ENCODE peak calls at places on chromosomes 16 and 17, in eight cellular contexts. D is psoas muscle; F is PC-3; U is Caco-2; A is mesenchymal stem cell; V is CD8-positive, alpha-beta memory T cell; B is endothelial cell of umbilical vein; W is AG10803. C is an unnamed sample.

GRCh38 chr17:32621612-32622312 is 135.0 kb downstream of the CDK5R1 start:
- DNase-seq in U (no peak), V (no peak), D (no peak), A (peak; percentile 57), W (peak; percentile 0), F (no peak), B (peak; percentile 58), C (no peak)

GRCh38 chr17:29722411-29723198 is 99.9 kb upstream of the CORO6 start:
- DNase-seq in B (peak; percentile 84), V (peak; percentile 5), F (no peak), D (no peak), W (peak; percentile 92), A (peak; percentile 88), U (no peak), C (peak; percentile 78)

GRCh38 chr17:75808905-75809621 is 24.5 kb downstream of the UNK start:
- DNase-seq in U (no peak), B (no peak), W (peak; percentile 66), D (peak; percentile 70), A (peak; percentile 78), V (no peak), F (no peak), C (peak; percentile 15)

GRCh38 chr17:43449470-43450202 is 34.1 kb upstream of the DHX8 start:
- DNase-seq in B (no peak), V (no peak), D (no peak), A (no peak), U (peak; percentile 48), W (peak; percentile 57), F (no peak), C (peak; percentile 67)

GRCh38 chr17:38893612-38894011 is 23.8 kb downstream of the LASP1 start:
- DNase-seq in W (no peak), A (peak; percentile 54), D (no peak), V (no peak), B (peak; percentile 24), U (no peak), F (no peak), C (no peak)

GRCh38 chr17:53391197-53391596 is 431.5 kb upstream of the KIF2B start:
- DNase-seq in F (no peak), U (no peak), A (no peak), D (no peak), V (no peak), W (no peak), B (no peak), C (no peak)

GRCh38 chr17:34306466-34306865 is 12.8 kb upstream of the CCL8 start:
- DNase-seq in F (peak; percentile 10), U (no peak), B (peak; percentile 75), A (peak; percentile 24), D (no peak), V (no peak), W (peak; percentile 75), C (peak; percentile 37)

GRCh38 chr16:14608604-14609003 is 21.5 kb downstream of the PARN start:
- DNase-seq in B (no peak), D (no peak), W (no peak), F (no peak), A (no peak), U (no peak), V (no peak), C (no peak)

GRCh38 chr16:2474877-2475412 is at the start of gene TBC1D24:
- DNase-seq in A (peak; percentile 78), V (peak; percentile 73), D (peak; percentile 95), B (peak; percentile 82), F (peak; percentile 83), U (peak; percentile 83), W (peak; percentile 73), C (no peak)

GRCh38 chr16:31200821-31201510 is 1.6 kb downstream of the PYCARD start:
- DNase-seq in W (no peak), D (no peak), B (no peak), U (no peak), A (peak; percentile 41), F (peak; percentile 50), V (no peak), C (no peak)

GRCh38 chr16:54936979-54937672 is 6.5 kb downstream of the IRX5 start:
- DNase-seq in V (no peak), W (peak; percentile 85), B (peak; percentile 24), D (peak; percentile 81), A (peak; percentile 25), F (no peak), U (no peak), C (no peak)

GRCh38 chr16:24974859-24975258 is 40.3 kb downstream of the ARHGAP17 start:
- DNase-seq in B (no peak), D (no peak), U (no peak), F (no peak), V (no peak), A (no peak), W (no peak), C (no peak)

GRCh38 chr16:24971718-24972117 is 43.5 kb downstream of the ARHGAP17 start:
- DNase-seq in U (no peak), A (no peak), D (no peak), F (no peak), B (no peak), V (no peak), W (no peak), C (no peak)

GRCh38 chr16:24970708-24971107 is 44.5 kb downstream of the ARHGAP17 start:
- DNase-seq in V (no peak), B (no peak), W (no peak), U (no peak), F (no peak), D (no peak), A (no peak), C (no peak)

GRCh38 chr16:24973771-24974461 is 41.3 kb downstream of the ARHGAP17 start:
- DNase-seq in F (no peak), W (no peak), D (no peak), V (no peak), A (no peak), B (no peak), U (no peak), C (no peak)

DNA sequence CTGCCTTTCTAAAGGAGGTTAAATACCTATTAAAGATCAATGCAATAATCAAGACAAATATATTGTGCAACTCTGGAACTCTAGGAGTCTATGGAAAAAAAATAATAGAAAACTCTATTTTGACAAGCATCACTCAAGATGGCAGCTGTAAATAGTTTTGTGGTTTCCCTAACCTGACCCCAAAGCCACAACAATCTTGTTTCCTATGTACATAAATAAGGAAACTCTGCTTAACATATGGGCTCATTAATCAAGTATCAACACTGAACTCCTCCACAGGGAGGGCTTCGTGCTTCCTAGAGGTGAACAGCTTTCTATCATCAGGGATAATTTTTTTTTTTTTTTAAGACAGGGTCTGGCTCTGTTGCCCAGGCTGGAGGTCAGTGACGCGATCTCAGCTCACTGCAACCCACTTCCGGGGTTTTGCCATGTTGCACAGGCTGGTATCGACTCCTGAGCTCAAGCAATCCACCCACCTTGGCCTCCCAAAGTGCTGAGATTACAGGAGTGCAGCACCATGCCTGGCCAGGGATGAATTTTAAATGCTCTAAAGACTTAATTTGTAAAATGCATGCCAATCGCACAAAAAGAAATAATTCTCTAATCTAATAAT is 42.5 kb downstream of the ARHGAP17 start:
- DNase-seq in D (no peak), A (no peak), V (no peak), F (no peak), B (no peak), U (no peak), W (no peak), C (no peak)
- H3K4me3 ChIP-seq in D (no peak overlapping the region), A (no peak overlapping the region), V (no peak overlapping the region), F (no peak overlapping the region), B (no peak overlapping the region), U (no peak overlapping the region), W (no peak overlapping the region), C (no peak overlapping the region)

DNA sequence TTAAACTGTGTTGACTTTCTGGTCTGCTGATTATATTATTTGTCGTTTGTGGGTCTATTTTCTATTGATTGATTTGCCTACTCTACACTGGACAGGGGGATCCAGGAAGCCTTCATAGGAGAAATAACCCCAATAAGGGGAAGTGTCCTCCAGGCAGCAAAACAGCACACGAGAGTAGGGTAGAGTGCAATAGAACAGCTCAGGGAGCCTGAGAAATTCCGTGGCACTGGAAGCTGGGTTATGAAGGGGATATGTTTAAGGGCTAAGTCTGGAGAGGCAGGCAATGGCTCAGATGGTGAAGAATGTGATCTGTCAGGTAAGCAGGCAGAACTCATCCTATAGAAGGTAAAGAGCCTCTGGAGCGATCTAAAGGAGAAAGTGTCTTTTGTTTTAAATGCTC is 20.9 kb downstream of the GP2 start:
- DNase-seq in D (no peak), B (no peak), U (no peak), F (no peak), W (no peak), V (no peak), A (no peak), C (no peak)
- H3K4me3 ChIP-seq in D (no peak overlapping the region), B (no peak overlapping the region), U (no peak overlapping the region), F (no peak overlapping the region), W (no peak overlapping the region), V (no peak overlapping the region), A (no peak overlapping the region), C (no peak overlapping the region)

GRCh38 chr17:77327566-77328463 is 187.0 kb downstream of the SEC14L1 start:
- DNase-seq in A (no peak), U (no peak), D (no peak), F (no peak), V (no peak), B (no peak), W (no peak), C (no peak)
- H3K4me3 ChIP-seq in A (no peak overlapping the region), U (no peak overlapping the region), D (no peak overlapping the region), F (no peak overlapping the region), V (no peak overlapping the region), B (no peak overlapping the region), W (no peak overlapping the region), C (no peak overlapping the region)

GRCh38 chr16:77556203-77556602 is 121.4 kb upstream of the ADAMTS18 start:
- DNase-seq in W (peak; percentile 46), B (no peak), A (no peak), V (no peak), F (no peak), D (no peak), U (peak; percentile 59), C (no peak)
- H3K4me3 ChIP-seq in W (no peak overlapping the region), B (no peak overlapping the region), A (no peak overlapping the region), V (no peak overlapping the region), F (no peak overlapping the region), D (no peak overlapping the region), U (no peak overlapping the region), C (peak overlapping the region; percentile 46)

GRCh38 chr17:1021147-1021546 is 24.2 kb downstream of the TIMM22 start:
- DNase-seq in W (no peak), F (no peak), V (no peak), A (no peak), D (peak; percentile 28), U (no peak), B (no peak), C (no peak)
- H3K4me3 ChIP-seq in W (no peak overlapping the region), F (no peak overlapping the region), V (no peak overlapping the region), A (no peak overlapping the region), D (no peak overlapping the region), U (no peak overlapping the region), B (no peak overlapping the region), C (no peak overlapping the region)

GRCh38 chr16:87464691-87465300 is 28.0 kb downstream of the ZCCHC14 start:
- DNase-seq in W (peak; percentile 91), V (no peak), B (no peak), U (no peak), D (peak; percentile 77), A (peak; percentile 100), F (peak; percentile 61), C (peak; percentile 88)
- H3K4me3 ChIP-seq in W (peak overlapping the region; percentile 48), V (peak overlapping the region; percentile 9), B (no peak overlapping the region), U (no peak overlapping the region), D (peak overlapping the region; percentile 52), A (no peak overlapping the region), F (peak overlapping the region; percentile 51), C (peak overlapping the region; percentile 22)